ENCODE peak calls at places on chromosomes 11 and 22, in ten cellular contexts. R, U, F, E, A, X, Z, S, P and D are unnamed samples.

GRCh38 chr11:15845261-15845660 is 511.1 kb downstream of the SOX6 start:
- DNase-seq in R (no peak), U (no peak), F (peak), E (no peak), A (no peak), X (no peak), Z (no peak), S (no peak), P (no peak), D (no peak)

GRCh38 chr11:70668204-70669202 is 270.2 kb downstream of the CTTN start:
- DNase-seq in R (no peak), U (no peak), F (no peak), E (no peak), A (no peak), X (no peak), Z (no peak), S (no peak), P (no peak), D (no peak)

GRCh38 chr11:44596541-44597276 is 31.2 kb downstream of the CD82 start:
- DNase-seq in R (no peak), U (no peak), F (no peak), E (no peak), A (no peak), X (peak), Z (no peak), S (no peak), P (no peak), D (no peak)

GRCh38 chr22:42683599-42684283 is 34.5 kb upstream of the CYB5R3 start:
- DNase-seq in R (no peak), U (peak), F (no peak), E (peak), A (no peak), X (peak), Z (no peak), S (peak), P (no peak), D (no peak)

GRCh38 chr11:26960265-26960664 is 33.6 kb upstream of the FIBIN start:
- DNase-seq in R (peak), U (no peak), F (no peak), E (no peak), A (no peak), X (no peak), Z (no peak), S (no peak), P (no peak), D (no peak)

GRCh38 chr11:10900686-10901415 is 43.0 kb upstream of the ZBED5 start:
- DNase-seq in R (no peak), U (no peak), F (no peak), E (no peak), A (no peak), X (peak), Z (peak), S (peak), P (peak), D (no peak)

GRCh38 chr11:3867209-3868071 is 12.0 kb downstream of the STIM1 start:
- DNase-seq in R (no peak), U (no peak), F (no peak), E (no peak), A (no peak), X (peak), Z (no peak), S (no peak), P (no peak), D (no peak)

GRCh38 chr11:6771926-6772898 is at the start of gene OR2AG2:
- DNase-seq in R (no peak), U (no peak), F (no peak), E (no peak), A (no peak), X (no peak), Z (no peak), S (no peak), P (no peak), D (no peak)

GRCh38 chr22:33957086-33957485 is 36.8 kb upstream of the LARGE1 start:
- DNase-seq in R (no peak), U (no peak), F (no peak), E (no peak), A (no peak), X (no peak), Z (no peak), S (no peak), P (no peak), D (no peak)

GRCh38 chr11:120326228-120326627 is 1.1 kb downstream of the TLCD5 start:
- DNase-seq in R (no peak), U (no peak), F (no peak), E (no peak), A (no peak), X (no peak), Z (no peak), S (no peak), P (peak), D (no peak)

GRCh38 chr11:12864316-12865156 is 144.6 kb upstream of the RASSF10 start:
- DNase-seq in R (peak), U (no peak), F (peak), E (peak), A (peak), X (no peak), Z (peak), S (no peak), P (peak), D (no peak)

GRCh38 chr11:4032097-4032496 is 62.5 kb upstream of the RRM1 start:
- DNase-seq in R (no peak), U (no peak), F (no peak), E (no peak), A (no peak), X (no peak), Z (no peak), S (no peak), P (no peak), D (no peak)

GRCh38 chr11:6258571-6258998 is 1.1 kb upstream of the CCKBR start:
- DNase-seq in R (no peak), U (no peak), F (peak), E (no peak), A (no peak), X (no peak), Z (no peak), S (no peak), P (no peak), D (no peak)

GRCh38 chr11:100328626-100329340 is 358.3 kb upstream of the ARHGAP42 start:
- DNase-seq in R (no peak), U (no peak), F (no peak), E (no peak), A (no peak), X (no peak), Z (no peak), S (no peak), P (peak), D (no peak)

GRCh38 chr11:122037911-122038310 is 78.1 kb downstream of the BLID start:
- DNase-seq in R (no peak), U (no peak), F (no peak), E (no peak), A (no peak), X (no peak), Z (no peak), S (no peak), P (no peak), D (no peak)

GRCh38 chr11:46170797-46171196 is 49.5 kb upstream of the PHF21A start:
- DNase-seq in R (no peak), U (no peak), F (no peak), E (no peak), A (no peak), X (no peak), Z (no peak), S (no peak), P (no peak), D (no peak)

GRCh38 chr11:122733301-122733686 is 77.8 kb downstream of the UBASH3B start:
- DNase-seq in R (no peak), U (no peak), F (no peak), E (peak), A (no peak), X (peak), Z (peak), S (no peak), P (peak), D (no peak)

GRCh38 chr11:133945087-133945974 is 11.4 kb downstream of the IGSF9B start:
- DNase-seq in R (peak), U (no peak), F (no peak), E (peak), A (no peak), X (no peak), Z (no peak), S (no peak), P (no peak), D (no peak)

GRCh38 chr11:121344824-121345223 is 52.3 kb downstream of the SC5D start:
- DNase-seq in R (no peak), U (no peak), F (no peak), E (no peak), A (no peak), X (no peak), Z (no peak), S (no peak), P (no peak), D (no peak)

GRCh38 chr11:122007611-122008071 is 108.4 kb downstream of the BLID start:
- DNase-seq in R (no peak), U (no peak), F (no peak), E (peak), A (no peak), X (peak), Z (no peak), S (peak), P (no peak), D (no peak)

GRCh38 chr11:92886243-92886905 is 83.1 kb upstream of the MTNR1B start:
- DNase-seq in R (peak), U (no peak), F (peak), E (no peak), A (peak), X (no peak), Z (peak), S (no peak), P (peak), D (peak)

GRCh38 chr22:33018232-33018864 is 39.8 kb downstream of the SYN3 start:
- DNase-seq in R (no peak), U (peak), F (peak), E (no peak), A (peak), X (no peak), Z (no peak), S (peak), P (peak), D (no peak)

GRCh38 chr11:68837583-68838571 is 3.8 kb downstream of the CPT1A start:
- DNase-seq in R (no peak), U (no peak), F (no peak), E (no peak), A (no peak), X (no peak), Z (no peak), S (no peak), P (no peak), D (no peak)
- H3K4me3 ChIP-seq in R (peak), U (no peak), F (no peak), E (peak), A (no peak), X (no peak), Z (peak), S (peak), P (no peak), D (no peak)

GRCh38 chr11:66857927-66858185 is 992 bp downstream of the LRFN4 start:
- DNase-seq in R (no peak), U (no peak), F (no peak), E (no peak), A (no peak), X (no peak), Z (no peak), S (no peak), P (peak), D (no peak)
- H3K4me3 ChIP-seq in R (peak), U (no peak), F (peak), E (no peak), A (peak), X (no peak), Z (peak), S (no peak), P (peak), D (peak)

DNA sequence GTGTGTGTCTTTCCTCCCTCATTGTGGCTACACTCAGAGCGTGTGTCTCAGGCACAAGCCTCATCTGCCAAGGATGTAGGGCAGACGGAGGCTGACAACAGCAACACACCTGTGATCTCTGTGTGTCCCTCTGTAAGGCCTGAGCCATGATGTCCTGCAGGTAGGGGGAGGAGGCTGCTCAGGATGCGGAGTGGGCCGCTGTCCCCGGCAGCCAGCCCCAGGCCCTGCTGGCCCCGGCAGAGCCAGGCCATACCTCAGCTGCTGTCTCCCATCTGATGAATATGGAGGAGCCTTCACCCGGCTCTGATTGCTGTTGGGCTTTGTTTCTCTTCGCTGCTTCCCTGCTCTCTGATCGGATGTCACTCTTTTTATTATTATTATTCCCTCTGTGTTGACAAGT is 83.7 kb upstream of the NCAM1 start:
- DNase-seq in R (no peak), U (no peak), F (no peak), E (no peak), A (no peak), X (no peak), Z (no peak), S (no peak), P (no peak), D (no peak)
- H3K4me3 ChIP-seq in R (no peak), U (no peak), F (no peak), E (no peak), A (no peak), X (no peak), Z (no peak), S (no peak), P (no peak), D (no peak)

DNA sequence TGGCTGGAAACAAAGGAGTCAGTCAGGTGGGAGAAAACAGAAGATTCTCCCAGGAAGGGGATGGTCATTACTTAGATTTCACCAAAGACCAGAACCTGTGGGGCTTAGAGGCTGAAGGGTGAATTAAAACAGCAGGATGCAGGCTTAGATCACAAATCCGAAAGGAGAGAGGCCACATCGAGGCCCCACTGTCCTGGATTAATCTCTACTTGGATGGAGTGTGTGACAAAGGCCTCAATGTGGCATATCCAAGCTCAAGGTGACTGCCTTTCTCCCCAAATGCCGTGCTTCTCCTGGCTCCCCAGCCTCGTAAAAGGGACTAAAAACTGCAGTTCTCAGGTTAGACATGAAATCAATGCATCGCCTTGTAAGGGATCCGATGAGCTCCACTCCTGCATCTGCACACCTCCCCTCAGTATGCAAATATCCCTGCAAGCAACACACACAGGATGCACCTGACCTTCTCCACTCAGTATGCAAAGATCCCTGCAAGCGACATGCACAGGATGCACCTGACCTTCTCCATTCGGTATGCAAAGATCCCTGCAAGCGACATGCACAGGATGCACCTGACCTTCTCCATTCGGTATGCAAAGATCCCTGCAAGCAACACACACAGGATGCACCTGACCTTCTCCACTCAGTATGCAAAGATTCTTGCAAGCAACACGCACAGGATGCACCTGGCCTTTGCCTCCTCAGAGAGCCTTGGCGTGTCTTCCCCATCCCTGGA is 447.4 kb downstream of the BRD1 start:
- DNase-seq in R (no peak), U (peak), F (no peak), E (peak), A (no peak), X (no peak), Z (no peak), S (no peak), P (no peak), D (no peak)
- H3K4me3 ChIP-seq in R (no peak), U (no peak), F (no peak), E (no peak), A (no peak), X (no peak), Z (no peak), S (no peak), P (no peak), D (no peak)

GRCh38 chr11:64887757-64888405 is 9.5 kb upstream of the EHD1 start:
- DNase-seq in R (peak), U (peak), F (peak), E (peak), A (peak), X (peak), Z (no peak), S (peak), P (peak), D (no peak)
- H3K4me3 ChIP-seq in R (no peak), U (no peak), F (peak), E (peak), A (peak), X (peak), Z (peak), S (peak), P (peak), D (no peak)

GRCh38 chr11:77064648-77065217 is 2.0 kb upstream of the CAPN5 start:
- DNase-seq in R (no peak), U (no peak), F (no peak), E (peak), A (no peak), X (no peak), Z (no peak), S (no peak), P (no peak), D (no peak)

GRCh38 chr11:77063861-77064260 is 2.9 kb upstream of the CAPN5 start:
- DNase-seq in R (no peak), U (no peak), F (no peak), E (peak), A (no peak), X (no peak), Z (no peak), S (no peak), P (no peak), D (no peak)

GRCh38 chr11:77066229-77067023 is at the start of gene CAPN5:
- DNase-seq in R (peak), U (peak), F (peak), E (peak), A (peak), X (peak), Z (peak), S (peak), P (peak), D (no peak)

GRCh38 chr11:77067776-77068460 is 1.1 kb downstream of the CAPN5 start:
- DNase-seq in R (no peak), U (no peak), F (no peak), E (peak), A (no peak), X (no peak), Z (no peak), S (peak), P (no peak), D (no peak)

GRCh38 chr11:77065878-77066228 is 918 bp upstream of the CAPN5 start:
- DNase-seq in R (peak), U (no peak), F (peak), E (no peak), A (no peak), X (peak), Z (no peak), S (peak), P (no peak), D (no peak)
- H3K4me3 ChIP-seq in R (peak), U (peak), F (peak), E (peak), A (peak), X (peak), Z (peak), S (peak), P (peak), D (peak)

GRCh38 chr22:45211848-45212247 is 28.8 kb downstream of the KIAA0930 start:
- DNase-seq in R (no peak), U (peak), F (no peak), E (no peak), A (no peak), X (no peak), Z (no peak), S (no peak), P (peak), D (no peak)

GRCh38 chr22:45212306-45212709 is 28.4 kb downstream of the KIAA0930 start:
- DNase-seq in R (peak), U (peak), F (no peak), E (peak), A (no peak), X (peak), Z (no peak), S (peak), P (peak), D (no peak)

GRCh38 chr22:45210174-45210573 is 30.5 kb downstream of the KIAA0930 start:
- DNase-seq in R (no peak), U (peak), F (no peak), E (no peak), A (no peak), X (no peak), Z (peak), S (peak), P (no peak), D (no peak)

GRCh38 chr22:45211435-45211834 is 29.3 kb downstream of the KIAA0930 start:
- DNase-seq in R (peak), U (peak), F (no peak), E (no peak), A (no peak), X (no peak), Z (peak), S (peak), P (no peak), D (no peak)

DNA sequence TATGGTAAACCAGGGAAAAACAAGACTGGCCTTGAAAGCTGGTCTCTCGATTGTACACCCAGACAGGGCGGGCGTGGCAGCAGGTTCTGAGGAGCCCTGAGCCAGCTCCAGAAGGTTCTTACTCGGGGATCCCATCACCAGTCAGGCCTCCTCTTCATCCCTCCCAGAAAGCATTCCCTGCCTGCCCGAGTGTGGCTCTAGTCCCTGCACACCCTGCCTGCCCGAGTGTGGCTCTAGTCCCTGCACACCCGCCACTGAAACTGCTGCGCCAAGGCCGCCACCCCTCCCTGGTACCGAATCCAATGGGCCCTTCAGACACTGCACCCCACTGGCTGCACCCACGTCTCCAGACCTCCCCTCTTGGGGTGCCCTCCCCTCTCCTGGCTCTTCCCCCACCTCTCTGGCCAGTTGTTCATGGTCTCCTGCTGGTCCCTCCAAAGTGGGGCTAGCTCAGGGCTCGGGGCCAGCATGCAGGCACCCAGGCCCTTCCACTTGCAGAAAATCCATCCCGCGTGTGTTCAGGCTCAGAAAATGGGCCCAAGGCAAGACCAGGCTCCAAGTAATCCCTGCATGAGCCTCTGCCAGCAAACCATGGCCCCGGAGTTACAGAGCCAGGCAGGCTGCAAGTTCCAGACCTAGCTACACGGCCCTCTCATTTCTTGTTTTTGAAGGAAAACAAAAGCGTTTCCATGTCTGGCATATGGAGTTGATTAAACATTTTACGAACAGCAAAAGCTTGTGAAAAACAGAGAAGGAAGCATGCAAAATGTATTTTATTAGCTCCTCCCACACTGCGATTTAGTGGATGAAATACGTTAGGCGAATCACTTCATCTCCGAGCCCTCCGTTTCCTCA is 29.9 kb downstream of the KIAA0930 start:
- DNase-seq in R (peak), U (peak), F (no peak), E (no peak), A (no peak), X (no peak), Z (peak), S (peak), P (no peak), D (peak)
- H3K4me3 ChIP-seq in R (peak), U (no peak), F (no peak), E (peak), A (no peak), X (no peak), Z (no peak), S (peak), P (peak), D (peak)